ENCODE peak calls at places on chromosome 18, in nine cellular contexts. J, L, K, B, S, C, H, X and R are unnamed samples.

GRCh38 chr18:22912835-22913234 is 20.3 kb upstream of the RBBP8 start:
- DNase-seq in J (no peak), X (no peak), S (no peak), B (peak; percentile 33), H (peak; percentile 66), L (no peak), K (peak; percentile 45), C (no peak), R (no peak)

GRCh38 chr18:10659000-10659399 is 133.2 kb downstream of the NAPG start:
- DNase-seq in K (no peak), C (no peak), J (no peak), X (no peak), L (no peak), B (no peak), S (no peak), H (no peak), R (no peak)

GRCh38 chr18:31513189-31513907 is 15.4 kb downstream of the DSG2 start:
- DNase-seq in L (peak; percentile 67), H (no peak), B (no peak), S (no peak), X (no peak), K (no peak), J (no peak), C (no peak), R (no peak)

GRCh38 chr18:9804517-9805104 is 81.2 kb upstream of the TXNDC2 start:
- DNase-seq in B (peak; percentile 62), H (no peak), L (no peak), J (no peak), C (no peak), K (no peak), X (no peak), S (no peak), R (no peak)

GRCh38 chr18:10353791-10354190 is 100.6 kb upstream of the APCDD1 start:
- DNase-seq in C (no peak), K (no peak), B (no peak), H (peak; percentile 50), S (no peak), J (no peak), L (no peak), X (no peak), R (no peak)

GRCh38 chr18:39455300-39455699 is 1889.7 kb upstream of the CELF4 start:
- DNase-seq in H (no peak), L (peak; percentile 6), B (peak; percentile 22), X (no peak), J (no peak), K (peak; percentile 76), C (no peak), S (no peak), R (no peak)

GRCh38 chr18:23703057-23703986 is 14.1 kb downstream of the LAMA3 start:
- DNase-seq in H (no peak), L (peak; percentile 79), C (no peak), B (no peak), K (no peak), J (no peak), X (peak; percentile 71), S (peak; percentile 49), R (no peak)

GRCh38 chr18:33201509-33201926 is 239.0 kb downstream of the CCDC178 start:
- DNase-seq in X (no peak), C (peak; percentile 65), K (peak; percentile 26), J (no peak), B (no peak), S (peak; percentile 72), H (no peak), L (peak; percentile 6), R (no peak)

GRCh38 chr18:46700026-46700425 is 43.0 kb upstream of the LOXHD1 start:
- DNase-seq in C (no peak), H (no peak), S (no peak), X (no peak), L (no peak), J (no peak), B (no peak), K (no peak), R (no peak)

GRCh38 chr18:79576686-79577351 is 102.8 kb upstream of the CTDP1 start:
- DNase-seq in K (peak; percentile 94), C (peak; percentile 82), B (peak; percentile 23), X (no peak), J (no peak), H (no peak), S (no peak), L (no peak), R (no peak)

GRCh38 chr18:28313602-28314001 is 136.7 kb upstream of the CDH2 start:
- DNase-seq in X (no peak), H (no peak), B (no peak), J (no peak), C (no peak), K (no peak), L (no peak), S (no peak), R (no peak)

GRCh38 chr18:45637546-45638327 is 22.5 kb downstream of the SLC14A2 start:
- DNase-seq in K (peak; percentile 65), X (no peak), S (no peak), C (no peak), J (no peak), B (no peak), L (no peak), H (no peak), R (no peak)

GRCh38 chr18:335741-336140 is 67.9 kb upstream of the THOC1 start:
- DNase-seq in L (no peak), J (no peak), S (no peak), B (no peak), C (no peak), X (no peak), H (no peak), K (no peak), R (no peak)

GRCh38 chr18:49976810-49977209 is 163.5 kb upstream of the ACAA2 start:
- DNase-seq in L (no peak), C (no peak), H (no peak), X (no peak), K (peak; percentile 78), J (no peak), S (no peak), B (peak; percentile 23), R (no peak)

GRCh38 chr18:10454800-10455550 is 540 bp downstream of the APCDD1 start:
- DNase-seq in C (no peak), L (peak; percentile 1), X (no peak), K (peak; percentile 65), J (no peak), H (no peak), S (no peak), B (no peak), R (peak; percentile 43)

GRCh38 chr18:73715228-73715670 is 432.4 kb downstream of the FBXO15 start:
- DNase-seq in X (no peak), B (no peak), C (no peak), L (peak; percentile 12), S (no peak), K (no peak), H (no peak), J (no peak), R (no peak)

GRCh38 chr18:48785091-48785614 is 165.6 kb downstream of the SMAD7 start:
- DNase-seq in J (no peak), L (no peak), B (peak; percentile 48), H (no peak), S (no peak), X (no peak), K (peak; percentile 2), C (no peak), R (no peak)

GRCh38 chr18:44579028-44579692 is 101.5 kb upstream of the SETBP1 start:
- DNase-seq in S (peak; percentile 64), K (no peak), H (no peak), J (no peak), L (peak; percentile 26), C (no peak), X (no peak), B (no peak), R (no peak)
- TF ChIP-seq CTCF in S (peak; percentile 64), K (peak; percentile 36), H (peak; percentile 46), J (peak; percentile 19), L (peak; percentile 27), C (no peak), X (no peak), B (peak; percentile 28), R (peak; percentile 62)

GRCh38 chr18:58067611-58068010 is 23.6 kb downstream of the NEDD4L start:
- DNase-seq in S (no peak), X (no peak), C (peak; percentile 50), K (no peak), B (no peak), J (no peak), L (no peak), H (no peak), R (no peak)
- TF ChIP-seq CTCF in S (no peak), X (no peak), C (no peak), K (no peak), B (no peak), J (no peak), L (no peak), H (no peak), R (no peak)

GRCh38 chr18:72675394-72675793 is 131.3 kb upstream of the CBLN2 start:
- DNase-seq in J (no peak), C (no peak), S (peak; percentile 44), H (no peak), X (no peak), L (no peak), K (no peak), B (no peak), R (no peak)

GRCh38 chr18:72673242-72673641 is 129.1 kb upstream of the CBLN2 start:
- DNase-seq in H (no peak), C (no peak), J (no peak), B (no peak), L (no peak), X (no peak), K (no peak), S (no peak), R (no peak)

GRCh38 chr18:72674710-72675109 is 130.6 kb upstream of the CBLN2 start:
- DNase-seq in K (no peak), S (no peak), X (no peak), B (no peak), H (no peak), J (no peak), C (no peak), L (no peak), R (no peak)

GRCh38 chr18:72667932-72668331 is 123.8 kb upstream of the CBLN2 start:
- DNase-seq in L (no peak), S (no peak), J (no peak), K (no peak), H (no peak), C (no peak), B (no peak), X (no peak), R (no peak)

GRCh38 chr18:72672364-72673151 is 128.4 kb upstream of the CBLN2 start:
- DNase-seq in S (peak; percentile 49), C (no peak), L (peak; percentile 36), B (no peak), X (no peak), H (peak; percentile 8), K (peak; percentile 19), J (no peak), R (no peak)
- TF ChIP-seq CTCF in S (peak; percentile 85), C (no peak), L (peak; percentile 63), B (peak; percentile 35), X (no peak), H (peak; percentile 72), K (peak; percentile 39), J (peak; percentile 60), R (peak; percentile 86)

DNA sequence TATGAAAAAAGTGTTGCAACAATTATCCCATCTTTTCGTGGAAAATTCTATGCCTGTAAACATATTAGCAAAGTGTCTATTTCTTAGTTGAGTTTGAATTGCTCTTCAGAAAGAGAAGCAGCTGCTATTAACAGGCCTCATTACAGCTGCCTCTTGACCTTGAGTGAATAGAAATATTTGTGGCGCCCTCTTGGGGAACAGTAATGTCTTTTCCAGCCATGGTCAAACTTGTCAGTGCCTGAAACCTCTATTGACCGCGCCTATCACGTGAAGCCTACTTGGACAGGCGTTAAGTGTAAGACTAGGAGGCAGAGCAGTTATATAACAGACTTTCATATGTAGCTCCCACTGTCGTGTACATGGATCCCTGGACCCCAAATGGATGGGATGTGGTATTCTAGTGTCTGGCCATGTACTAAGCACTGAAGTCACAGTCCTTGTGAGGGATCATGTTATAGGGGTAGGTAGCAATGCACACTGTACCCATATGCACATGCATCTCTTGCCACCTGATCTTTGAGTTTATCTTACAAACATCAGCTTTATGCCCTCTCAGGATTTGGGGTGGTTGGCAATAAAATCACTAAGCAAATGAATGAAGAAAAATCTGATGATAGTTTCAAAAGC is 245.0 kb downstream of the PTGR3 start:
- DNase-seq in B (peak; percentile 81), C (no peak), S (peak; percentile 13), X (peak; percentile 33), L (peak; percentile 47), K (peak; percentile 57), J (no peak), H (no peak), R (no peak)
- TF ChIP-seq CTCF in B (peak; percentile 40), C (no peak), S (peak; percentile 31), X (peak; percentile 51), L (peak; percentile 40), K (peak; percentile 11), J (no peak), H (peak; percentile 45), R (peak; percentile 34)